ENCODE peak calls at places on chromosomes 13 and 19, in six cellular contexts. S, H, C, Y, T and O are unnamed samples.

GRCh38 chr19:46746281-46746965 is at the start of gene STRN4:
- DNase-seq in Y (peak; percentile 61), T (no peak), S (no peak), H (no peak), C (no peak), O (peak; percentile 14)

GRCh38 chr13:36965767-36966166 is 33.4 kb downstream of the ALG5 start:
- DNase-seq in Y (no peak), S (peak; percentile 95), C (peak; percentile 36), T (no peak), H (no peak), O (no peak)

GRCh38 chr13:49828452-49828851 is 36.0 kb upstream of the KPNA3 start:
- DNase-seq in C (no peak), S (peak; percentile 68), Y (no peak), H (no peak), T (no peak), O (peak; percentile 54)

GRCh38 chr19:52196256-52196967 is 6.6 kb downstream of the PPP2R1A start:
- DNase-seq in C (no peak), Y (no peak), S (no peak), T (no peak), H (no peak), O (no peak)

GRCh38 chr19:16268676-16269319 is 55.8 kb upstream of the KLF2 start:
- DNase-seq in T (no peak), S (no peak), Y (no peak), H (no peak), C (no peak), O (no peak)

GRCh38 chr13:43374621-43375020 is 351.2 kb downstream of the DNAJC15 start:
- DNase-seq in S (no peak), Y (no peak), C (no peak), T (no peak), H (no peak), O (no peak)

GRCh38 chr13:97319088-97319487 is 97.0 kb downstream of the MBNL2 start:
- DNase-seq in Y (no peak), T (no peak), S (no peak), H (no peak), C (no peak), O (no peak)

GRCh38 chr13:20997301-20998061 is 63.9 kb downstream of the LATS2 start:
- DNase-seq in Y (no peak), C (peak; percentile 79), T (no peak), S (no peak), H (no peak), O (no peak)

GRCh38 chr19:50978772-50979390 is 4.8 kb downstream of the KLK7 start:
- DNase-seq in S (peak; percentile 27), C (no peak), T (no peak), Y (no peak), H (no peak), O (no peak)

GRCh38 chr13:108827637-108828036 is 198.2 kb downstream of the MYO16 start:
- DNase-seq in T (no peak), C (no peak), H (no peak), Y (no peak), S (peak; percentile 1), O (no peak)

GRCh38 chr13:81171065-81171647 is 830.2 kb upstream of the SPRY2 start:
- DNase-seq in Y (no peak), S (peak; percentile 35), C (no peak), T (no peak), H (no peak), O (peak; percentile 47)

GRCh38 chr19:18239303-18239702 is 13.1 kb upstream of the PDE4C start:
- DNase-seq in S (no peak), Y (no peak), H (no peak), C (no peak), T (no peak), O (no peak)

GRCh38 chr19:58196911-58197616 is 14.2 kb downstream of the ZNF274 start:
- DNase-seq in C (no peak), H (no peak), S (peak; percentile 26), Y (no peak), T (no peak), O (no peak)

GRCh38 chr19:2618611-2619010 is 83.9 kb downstream of the GNG7 start:
- DNase-seq in C (no peak), T (no peak), S (peak; percentile 71), H (peak; percentile 63), Y (peak; percentile 55), O (peak; percentile 82)

GRCh38 chr19:38194061-38194701 is 29.8 kb downstream of the DPF1 start:
- DNase-seq in S (peak; percentile 87), Y (no peak), C (no peak), T (no peak), H (no peak), O (no peak)

GRCh38 chr13:34076943-34077703 is 259.2 kb downstream of the RFC3 start:
- DNase-seq in Y (no peak), S (peak; percentile 26), H (no peak), T (no peak), C (no peak), O (peak; percentile 10)

GRCh38 chr19:4600082-4600481 is 39.2 kb upstream of the TNFAIP8L1 start:
- DNase-seq in T (no peak), S (no peak), Y (no peak), H (no peak), C (no peak), O (no peak)

GRCh38 chr19:40805258-40805868 is 6.4 kb downstream of the EGLN2 start:
- DNase-seq in S (no peak), H (no peak), T (peak; percentile 63), C (no peak), Y (no peak), O (no peak)

GRCh38 chr13:24709186-24709913 is 29.1 kb downstream of the ATP12A start:
- DNase-seq in T (no peak), H (no peak), Y (peak; percentile 49), S (no peak), C (no peak), O (no peak)

GRCh38 chr13:64753606-64754005 is 2476.5 kb downstream of the PCDH9 start:
- DNase-seq in Y (no peak), H (no peak), T (no peak), S (peak; percentile 7), C (peak; percentile 18), O (no peak)

GRCh38 chr19:3066482-3067049 is 4.3 kb upstream of the TLE5 start:
- DNase-seq in H (no peak), Y (no peak), T (no peak), S (no peak), C (no peak), O (no peak)

GRCh38 chr19:16400911-16401675 is 70.7 kb downstream of the EPS15L1 start:
- DNase-seq in C (no peak), S (no peak), H (no peak), Y (no peak), T (no peak), O (no peak)

GRCh38 chr19:43777163-43777700 is 3.5 kb downstream of the KCNN4 start:
- DNase-seq in S (no peak), Y (no peak), H (no peak), T (no peak), C (no peak), O (peak; percentile 85)

GRCh38 chr19:34493649-34494044 is 12.1 kb downstream of the WTIP start:
- DNase-seq in C (no peak), S (no peak), T (no peak), H (no peak), Y (no peak), O (no peak)

GRCh38 chr19:45187421-45188100 is 9.0 kb downstream of the BLOC1S3 start:
- DNase-seq in H (no peak), T (no peak), Y (no peak), C (no peak), S (no peak), O (peak; percentile 1)

GRCh38 chr13:51862965-51863364 is 1.2 kb downstream of the CCDC70 start:
- DNase-seq in Y (no peak), C (no peak), H (no peak), T (no peak), S (no peak), O (no peak)

GRCh38 chr13:21076265-21076653 is 14.9 kb upstream of the LATS2 start:
- DNase-seq in T (no peak), C (no peak), H (no peak), S (no peak), Y (no peak), O (peak; percentile 48)

GRCh38 chr13:49681837-49682236 is 9.4 kb downstream of the EBPL start:
- DNase-seq in H (no peak), T (no peak), S (peak; percentile 73), Y (no peak), C (no peak), O (no peak)

GRCh38 chr13:23434431-23434830 is 929 bp upstream of the SACS start:
- DNase-seq in S (no peak), Y (no peak), T (no peak), H (no peak), C (no peak), O (no peak)

GRCh38 chr19:29887498-29887897 is 54.5 kb upstream of the URI1 start:
- DNase-seq in C (no peak), H (no peak), Y (no peak), S (no peak), T (no peak), O (peak; percentile 53)

GRCh38 chr13:26965976-26966375 is 205.4 kb upstream of the GPR12 start:
- DNase-seq in T (peak; percentile 69), S (no peak), C (no peak), Y (no peak), H (peak; percentile 34), O (no peak)

GRCh38 chr13:82147526-82147925 is 1734.7 kb downstream of the SLITRK1 start:
- DNase-seq in C (no peak), T (no peak), H (no peak), S (peak; percentile 8), Y (no peak), O (no peak)

GRCh38 chr13:60134376-60134775 is 29.4 kb downstream of the DIAPH3 start:
- DNase-seq in S (no peak), C (no peak), T (no peak), Y (no peak), H (no peak), O (no peak)

GRCh38 chr13:110503037-110503901 is 58.3 kb downstream of the RAB20 start:
- DNase-seq in T (no peak), H (no peak), Y (no peak), S (no peak), C (peak; percentile 5), O (no peak)

GRCh38 chr19:15998166-15998565 is 49.4 kb downstream of the OR10H4 start:
- DNase-seq in H (no peak), T (no peak), Y (no peak), C (no peak), S (no peak), O (no peak)

GRCh38 chr19:41131186-41131585 is 17.0 kb downstream of the CYP2F1 start:
- DNase-seq in T (no peak), H (no peak), Y (no peak), C (no peak), S (no peak), O (no peak)

GRCh38 chr19:42928896-42929295 is 8.1 kb downstream of the PSG7 start:
- DNase-seq in T (no peak), S (no peak), C (no peak), H (no peak), Y (no peak), O (no peak)